ENCODE peak calls at places on chromosomes 1 and 21, in nine cellular contexts. Q is CD4-positive, CD25-positive, alpha-beta regulatory T cell; C is CD8-positive, alpha-beta memory T cell; W is aorta; E is cardiac muscle cell; F is esophagus squamous epithelium; V is uterus; Y is naive thymus-derived CD4-positive, alpha-beta T cell; R is WERI-Rb-1. J is an unnamed sample. For H3K27me3, the result is how much of the 10 kb centered on the place peaks cover.

GRCh38 chr21:34280389-34280795 is 83.4 kb upstream of the KCNE2 start:
- DNase-seq in F (no peak), R (no peak), Q (no peak), V (peak), C (no peak), Y (no peak), E (peak), W (no peak), J (no peak)

GRCh38 chr1:178627037-178627436 is 98.0 kb upstream of the RALGPS2 start:
- DNase-seq in E (no peak), R (no peak), Y (no peak), W (no peak), C (no peak), Q (no peak), F (no peak), V (no peak), J (no peak)

GRCh38 chr1:115313173-115313572 is 24.9 kb downstream of the NGF start:
- DNase-seq in W (no peak), Y (no peak), R (no peak), E (no peak), C (no peak), V (no peak), F (no peak), Q (no peak), J (no peak)

GRCh38 chr1:218837051-218837450 is 336.6 kb upstream of the LYPLAL1 start:
- DNase-seq in E (peak), C (no peak), Y (no peak), R (no peak), Q (no peak), V (no peak), F (no peak), W (no peak), J (no peak)

GRCh38 chr1:82284213-82284612 is 483.5 kb downstream of the ADGRL2 start:
- DNase-seq in R (no peak), V (no peak), Q (no peak), F (no peak), C (no peak), W (no peak), Y (no peak), E (peak), J (no peak)

GRCh38 chr1:211813590-211813989 is 17.0 kb downstream of the LPGAT1 start:
- DNase-seq in V (peak), C (no peak), R (no peak), F (no peak), Y (no peak), W (no peak), E (peak), Q (no peak), J (no peak)

GRCh38 chr1:2629627-2630497 is 3.0 kb downstream of the MMEL1 start:
- DNase-seq in F (no peak), W (no peak), V (no peak), R (no peak), E (no peak), Q (no peak), Y (no peak), C (peak), J (no peak)

GRCh38 chr1:22313321-22313720 is 138.3 kb upstream of the ZBTB40 start:
- DNase-seq in W (no peak), Q (no peak), R (no peak), C (no peak), E (no peak), F (no peak), V (no peak), Y (no peak), J (no peak)

GRCh38 chr1:234327577-234328164 is 45.6 kb upstream of the COA6 start:
- DNase-seq in R (no peak), Q (no peak), V (no peak), W (no peak), Y (no peak), E (no peak), C (no peak), F (no peak), J (no peak)

GRCh38 chr1:246213036-246213435 is 294.0 kb downstream of the SMYD3 start:
- DNase-seq in Q (no peak), Y (no peak), C (no peak), E (no peak), F (no peak), R (no peak), W (no peak), V (no peak), J (no peak)

DNA sequence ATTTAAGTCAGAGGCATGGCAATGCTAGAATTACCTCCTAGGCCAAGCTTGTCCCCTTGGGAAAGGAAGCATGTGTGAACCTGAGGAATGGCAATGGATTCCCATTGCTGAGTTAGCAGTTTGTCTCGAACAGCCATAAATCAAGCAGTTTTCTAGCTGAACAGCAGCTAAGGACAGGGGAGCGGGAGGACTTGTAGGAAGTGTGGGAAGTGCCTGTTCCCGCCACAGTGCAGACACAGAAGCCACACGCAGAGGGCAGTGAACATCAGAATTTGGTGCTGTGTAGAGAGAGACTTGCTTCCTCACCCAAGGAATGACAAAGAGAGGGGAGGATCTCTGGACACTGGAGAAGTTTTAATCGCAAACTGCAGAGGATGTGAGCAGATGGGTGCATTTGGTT is 3.8 kb downstream of the PHGDH start:
- DNase-seq in Q (no peak), R (no peak), V (no peak), E (peak), Y (no peak), F (no peak), W (no peak), C (no peak), J (no peak)
- H3K4me3 ChIP-seq in Q (no peak), R (no peak), V (no peak), E (no peak), Y (no peak), F (no peak), W (no peak), C (no peak), J (no peak)

DNA sequence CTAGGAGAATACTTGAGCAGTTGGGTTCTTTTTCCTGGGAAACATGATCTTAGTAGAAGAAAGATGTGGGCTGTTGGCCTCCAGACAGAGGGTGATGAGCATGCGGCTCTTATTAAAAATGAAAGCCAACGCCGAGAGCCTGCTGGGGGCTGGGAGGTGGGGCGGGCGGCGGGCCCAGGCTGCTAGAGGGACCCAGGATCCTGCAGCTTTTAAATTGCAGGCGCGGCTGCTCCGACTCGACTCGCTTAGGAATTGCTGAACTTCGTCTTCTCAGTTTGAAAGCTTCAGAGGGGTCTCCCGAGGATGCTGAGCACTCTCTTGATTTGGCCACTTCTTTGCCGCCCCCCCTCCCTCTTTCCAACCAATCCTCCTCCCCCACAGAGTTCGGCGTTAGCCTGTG is 1.2 kb downstream of the AGPAT3 start:
- DNase-seq in Q (peak), V (peak), Y (peak), F (no peak), W (no peak), E (peak), R (no peak), C (peak), J (peak)
- H3K27me3 ChIP-seq in Q (under half), V (under half), Y (under half), F (under half), W (under half), E (under half), R (under half), C (under half), J (under half)

GRCh38 chr1:8873001-8873400 is 5.5 kb downstream of the ENO1 start:
- DNase-seq in V (no peak), F (no peak), E (no peak), R (no peak), C (no peak), W (no peak), Y (no peak), Q (no peak), J (no peak)

GRCh38 chr1:8870118-8870517 is 8.4 kb downstream of the ENO1 start:
- DNase-seq in V (no peak), Q (no peak), E (no peak), C (no peak), Y (no peak), R (no peak), F (no peak), W (no peak), J (no peak)

GRCh38 chr1:8871965-8872399 is 6.5 kb downstream of the ENO1 start:
- DNase-seq in Y (no peak), Q (no peak), C (no peak), W (no peak), E (no peak), F (no peak), R (no peak), V (no peak), J (no peak)

GRCh38 chr1:8871539-8871935 is 6.9 kb downstream of the ENO1 start:
- DNase-seq in E (no peak), Y (no peak), W (no peak), C (no peak), Q (no peak), R (peak), V (no peak), F (no peak), J (no peak)

DNA sequence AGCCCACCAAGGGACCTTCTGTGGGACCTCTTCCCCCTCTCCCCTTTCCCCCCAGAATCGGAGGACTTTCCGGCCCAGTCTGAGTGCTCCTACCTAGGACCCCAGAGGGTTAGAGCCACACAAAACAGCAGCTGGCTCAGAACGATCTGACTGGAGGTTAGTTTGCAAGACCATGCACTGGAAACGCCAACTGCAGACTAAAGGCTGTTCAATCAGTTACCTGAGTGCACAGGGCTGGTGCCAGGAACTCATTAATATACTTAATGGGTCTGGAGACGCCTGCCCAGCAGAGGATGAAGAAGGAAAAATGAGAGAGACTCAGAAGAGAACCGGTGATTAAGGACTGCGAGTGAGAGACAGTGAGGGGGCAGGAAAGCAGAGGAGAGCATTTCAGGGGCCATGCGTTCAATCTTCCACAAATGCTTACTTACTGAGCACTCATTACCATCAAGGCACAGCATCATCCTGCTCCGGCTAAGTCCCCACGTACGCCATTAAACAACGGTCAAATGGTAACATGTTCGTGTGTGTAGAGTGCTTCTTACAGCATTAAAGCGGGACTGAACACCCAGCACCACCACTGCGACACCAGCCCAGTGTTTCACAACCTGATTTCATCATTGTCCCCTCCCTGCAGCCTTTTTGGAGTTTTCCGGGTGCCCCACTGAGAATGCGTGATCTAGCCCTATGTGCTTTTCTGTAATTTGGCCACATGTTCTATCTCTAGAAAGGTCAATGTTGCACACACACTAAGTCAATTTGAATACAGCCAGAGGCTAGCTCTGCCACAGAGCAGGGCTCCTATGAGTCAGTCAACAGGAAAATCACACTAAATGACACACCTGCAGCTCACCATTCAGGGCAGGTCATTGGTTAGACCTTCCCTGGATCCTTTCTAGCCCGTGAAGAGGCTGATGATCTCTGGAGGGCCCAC is 7.6 kb downstream of the ENO1 start:
- DNase-seq in R (no peak), C (no peak), F (no peak), Q (no peak), V (no peak), E (no peak), W (no peak), Y (no peak), J (no peak)
- H3K4me3 ChIP-seq in R (no peak), C (no peak), F (no peak), Q (no peak), V (no peak), E (no peak), W (no peak), Y (no peak), J (no peak)

GRCh38 chr1:68223714-68224113 is 8.6 kb downstream of the WLS start:
- DNase-seq in V (no peak), R (no peak), F (no peak), Q (no peak), E (peak), W (no peak), Y (no peak), C (no peak), J (no peak)
- H3K27me3 ChIP-seq in V (under half), R (under half), F (under half), Q (under half), E (under half), W (under half), Y (under half), C (under half), J (under half)

DNA sequence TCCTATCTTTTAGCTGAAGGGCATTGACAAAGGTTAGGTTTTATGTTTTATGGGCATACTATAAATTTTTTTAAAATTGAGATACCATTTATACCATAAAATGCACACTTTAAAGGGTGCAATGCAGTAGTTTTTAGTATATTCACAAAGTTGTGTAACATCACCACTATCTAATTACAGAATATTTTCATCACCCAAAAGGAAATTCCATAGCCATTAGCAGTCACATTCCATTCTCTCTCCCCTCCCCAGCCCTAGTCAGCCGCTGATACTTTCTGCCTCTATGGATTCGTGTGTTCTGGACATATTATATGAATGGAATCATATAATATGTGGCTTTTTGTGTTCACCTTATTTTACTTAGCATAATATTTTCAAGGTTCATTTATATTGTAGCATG is 135.8 kb upstream of the B3GALT2 start:
- DNase-seq in R (no peak), Q (no peak), W (no peak), C (no peak), F (no peak), Y (no peak), V (no peak), E (peak), J (no peak)
- H3K4me3 ChIP-seq in R (no peak), Q (no peak), W (no peak), C (no peak), F (no peak), Y (no peak), V (no peak), E (no peak), J (no peak)

GRCh38 chr1:227033880-227034279 is 93.8 kb downstream of the COQ8A start:
- DNase-seq in W (no peak), V (no peak), F (no peak), Y (no peak), Q (no peak), C (no peak), R (no peak), E (no peak), J (no peak)

GRCh38 chr1:227042292-227042691 is 102.2 kb downstream of the COQ8A start:
- DNase-seq in E (no peak), V (no peak), C (no peak), Q (no peak), W (no peak), Y (no peak), R (no peak), F (no peak), J (no peak)

GRCh38 chr1:227037121-227037520 is 97.0 kb downstream of the COQ8A start:
- DNase-seq in R (no peak), V (no peak), F (no peak), Y (no peak), W (no peak), E (no peak), C (no peak), Q (no peak), J (no peak)

GRCh38 chr1:227035316-227035715 is 95.2 kb downstream of the COQ8A start:
- DNase-seq in C (no peak), V (no peak), Q (no peak), W (no peak), F (no peak), E (no peak), Y (no peak), R (no peak), J (no peak)

DNA sequence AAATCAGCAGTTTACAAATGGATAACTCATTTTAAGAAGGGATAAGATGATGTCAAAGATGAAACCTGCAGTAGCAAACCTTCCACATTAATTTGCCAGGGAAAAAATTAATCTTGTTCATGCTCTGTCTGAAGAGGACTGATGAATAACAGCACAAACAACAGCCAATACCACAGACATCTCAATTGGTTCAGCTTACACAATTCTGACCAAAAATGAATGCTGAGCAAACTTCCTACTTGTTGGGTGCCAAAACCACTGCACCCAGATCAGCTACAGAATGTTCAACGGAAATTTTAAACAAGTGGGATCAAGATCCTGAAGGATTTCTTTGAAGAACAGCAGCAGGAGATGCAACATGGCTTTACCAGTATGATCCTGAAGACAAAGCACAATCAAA is 98.3 kb downstream of the COQ8A start:
- DNase-seq in E (peak), V (no peak), F (no peak), Q (no peak), R (no peak), C (no peak), Y (no peak), W (no peak), J (no peak)
- H3K27me3 ChIP-seq in E (under half), V (under half), F (under half), Q (under half), R (under half), C (under half), Y (under half), W (under half), J (under half)

GRCh38 chr21:39610705-39611104 is 2.0 kb upstream of the B3GALT5 start:
- DNase-seq in Q (no peak), W (no peak), E (no peak), F (no peak), V (no peak), R (no peak), Y (no peak), C (no peak), J (peak)

GRCh38 chr21:39611547-39612190 is 1.1 kb upstream of the B3GALT5 start:
- DNase-seq in Q (no peak), V (no peak), Y (no peak), C (no peak), F (no peak), E (no peak), R (no peak), W (no peak), J (peak)

GRCh38 chr21:39613029-39613934 is 542 bp downstream of the B3GALT5 start:
- DNase-seq in R (no peak), Q (no peak), W (no peak), Y (no peak), E (no peak), C (no peak), F (no peak), V (no peak), J (no peak)

GRCh38 chr21:39616373-39616772 is 3.6 kb downstream of the B3GALT5 start:
- DNase-seq in Q (no peak), C (no peak), E (no peak), F (no peak), Y (no peak), R (no peak), V (no peak), W (no peak), J (no peak)

DNA sequence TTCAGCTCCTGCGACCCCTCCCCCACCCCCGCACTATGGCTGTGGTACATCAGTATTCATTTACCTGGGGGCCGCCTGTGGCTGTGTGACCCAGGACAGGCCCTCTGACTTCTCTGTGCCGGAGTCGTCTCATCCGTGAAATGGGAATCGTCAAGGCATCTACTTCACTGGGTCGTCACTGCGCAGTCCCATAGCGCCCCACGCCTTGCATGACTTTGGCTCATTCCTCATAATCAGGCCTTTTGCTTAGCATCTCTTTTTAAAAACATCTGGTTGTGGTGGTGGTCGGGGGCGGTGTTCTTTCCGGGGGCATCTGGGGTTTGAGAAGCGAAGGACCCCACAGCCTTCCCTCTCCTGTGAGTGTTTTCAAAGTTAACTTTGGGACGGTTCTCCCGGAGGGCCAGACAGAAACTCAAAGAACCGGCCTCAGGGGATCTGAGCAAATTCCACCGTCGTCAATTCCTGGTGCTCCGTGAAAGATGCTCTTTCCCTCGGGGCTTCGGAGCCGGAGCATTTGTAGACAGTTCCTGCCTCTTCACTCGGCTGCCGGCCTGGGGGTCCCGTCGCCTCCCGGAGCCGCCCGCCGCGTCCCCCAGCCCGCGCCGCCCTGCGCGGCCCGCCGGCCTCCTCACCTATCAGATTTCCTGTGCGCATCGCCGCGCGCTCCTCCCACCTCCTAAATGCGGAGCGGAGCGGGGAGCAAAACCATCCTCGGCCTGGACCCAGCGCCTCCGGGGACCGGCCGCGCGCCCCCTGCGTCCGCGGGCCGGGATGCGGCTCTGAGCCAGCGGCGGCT is at the start of gene B3GALT5:
- DNase-seq in W (no peak), R (peak), C (no peak), E (no peak), Y (no peak), V (no peak), F (no peak), Q (no peak), J (peak)
- H3K4me3 ChIP-seq in W (peak), R (peak), C (no peak), E (peak), Y (no peak), V (peak), F (peak), Q (no peak), J (peak)

DNA sequence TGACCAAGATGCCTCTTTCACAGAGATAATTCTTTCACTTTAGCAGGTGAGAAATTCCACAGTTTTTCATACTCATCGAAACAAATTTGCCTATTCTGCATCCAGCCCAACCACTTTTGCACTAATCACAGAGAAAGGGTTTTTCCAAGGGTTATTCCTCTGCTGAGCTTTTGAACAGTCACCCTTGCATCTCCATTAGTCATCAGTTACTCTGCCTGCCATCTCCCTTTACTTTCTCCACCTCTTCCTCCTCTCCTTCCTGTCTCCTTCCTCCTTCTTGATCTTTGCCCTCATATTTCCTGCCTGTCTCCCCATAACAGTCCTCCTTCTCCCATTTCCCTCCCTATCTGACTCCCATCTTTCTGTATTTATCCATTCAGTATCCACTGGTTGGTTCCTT is 43.9 kb downstream of the FH start:
- DNase-seq in Y (no peak), R (no peak), C (no peak), Q (no peak), V (no peak), F (no peak), W (no peak), E (no peak), J (no peak)
- H3K27me3 ChIP-seq in Y (under half), R (under half), C (under half), Q (under half), V (under half), F (under half), W (under half), E (under half), J (under half)

GRCh38 chr21:41765393-41765950 is 1.4 kb downstream of the RIPK4 start:
- DNase-seq in Q (no peak), Y (no peak), W (peak), V (no peak), R (no peak), C (no peak), E (no peak), F (no peak), J (peak)
- H3K4me3 ChIP-seq in Q (no peak), Y (no peak), W (no peak), V (no peak), R (no peak), C (no peak), E (no peak), F (peak), J (peak)

J was measured in H7.